ENCODE peak calls at places on chromosomes 4 and X, in nine cellular contexts. One of them, this sample, is unnamed.

GRCh38 chrX:123590842-123591491 is 141.9 kb downstream of the THOC2 start:
- DNase-seq in uterus: no peak
- DNase-seq in spleen: no peak
- DNase-seq in lung: no peak
- DNase-seq in heart right ventricle: no peak
- DNase-seq in upper lobe of right lung: no peak
- DNase-seq in GM23248: peak
- DNase-seq in H9: no peak
- DNase-seq in CD4-positive, alpha-beta T cell: no peak
- DNase-seq in this sample: no peak

GRCh38 chr4:122764808-122765189 is 32.3 kb downstream of the BBS12 start:
- DNase-seq in uterus: no peak
- DNase-seq in spleen: no peak
- DNase-seq in lung: no peak
- DNase-seq in heart right ventricle: no peak
- DNase-seq in upper lobe of right lung: no peak
- DNase-seq in GM23248: peak
- DNase-seq in H9: no peak
- DNase-seq in CD4-positive, alpha-beta T cell: no peak
- DNase-seq in this sample: no peak

GRCh38 chr4:118313098-118313497 is 39.7 kb downstream of the PRSS12 start:
- DNase-seq in uterus: no peak
- DNase-seq in spleen: no peak
- DNase-seq in lung: no peak
- DNase-seq in heart right ventricle: no peak
- DNase-seq in upper lobe of right lung: no peak
- DNase-seq in GM23248: no peak
- DNase-seq in H9: peak
- DNase-seq in CD4-positive, alpha-beta T cell: no peak
- DNase-seq in this sample: no peak

GRCh38 chr4:142284402-142285221 is 561.5 kb downstream of the INPP4B start:
- DNase-seq in uterus: no peak
- DNase-seq in spleen: no peak
- DNase-seq in lung: no peak
- DNase-seq in heart right ventricle: no peak
- DNase-seq in upper lobe of right lung: no peak
- DNase-seq in GM23248: no peak
- DNase-seq in H9: no peak
- DNase-seq in CD4-positive, alpha-beta T cell: no peak
- DNase-seq in this sample: no peak

GRCh38 chrX:2397648-2398340 is 103.0 kb downstream of the DHRSX start:
- DNase-seq in uterus: no peak
- DNase-seq in spleen: no peak
- DNase-seq in lung: no peak
- DNase-seq in heart right ventricle: no peak
- DNase-seq in upper lobe of right lung: no peak
- DNase-seq in GM23248: peak
- DNase-seq in H9: no peak
- DNase-seq in CD4-positive, alpha-beta T cell: no peak
- DNase-seq in this sample: no peak

GRCh38 chrX:40922307-40922706 is 162.9 kb upstream of the USP9X start:
- DNase-seq in uterus: no peak
- DNase-seq in spleen: no peak
- DNase-seq in lung: no peak
- DNase-seq in heart right ventricle: no peak
- DNase-seq in upper lobe of right lung: no peak
- DNase-seq in GM23248: peak
- DNase-seq in H9: peak
- DNase-seq in CD4-positive, alpha-beta T cell: no peak
- DNase-seq in this sample: no peak

GRCh38 chrX:56319165-56319564 is 87.0 kb downstream of the KLF8 start:
- DNase-seq in uterus: no peak
- DNase-seq in spleen: no peak
- DNase-seq in lung: no peak
- DNase-seq in heart right ventricle: no peak
- DNase-seq in upper lobe of right lung: no peak
- DNase-seq in GM23248: no peak
- DNase-seq in H9: no peak
- DNase-seq in CD4-positive, alpha-beta T cell: no peak
- DNase-seq in this sample: no peak

GRCh38 chr4:99394913-99395312 is 40.2 kb downstream of the ADH7 start:
- DNase-seq in uterus: no peak
- DNase-seq in spleen: no peak
- DNase-seq in lung: no peak
- DNase-seq in heart right ventricle: no peak
- DNase-seq in upper lobe of right lung: no peak
- DNase-seq in GM23248: peak
- DNase-seq in H9: no peak
- DNase-seq in CD4-positive, alpha-beta T cell: no peak
- DNase-seq in this sample: no peak

GRCh38 chr4:186149872-186150271 is 41.5 kb upstream of the CYP4V2 start:
- DNase-seq in uterus: peak
- DNase-seq in spleen: no peak
- DNase-seq in lung: no peak
- DNase-seq in heart right ventricle: peak
- DNase-seq in upper lobe of right lung: no peak
- DNase-seq in GM23248: peak
- DNase-seq in H9: peak
- DNase-seq in CD4-positive, alpha-beta T cell: no peak
- DNase-seq in this sample: no peak

GRCh38 chrX:20479048-20479447 is 212.3 kb upstream of the RPS6KA3 start:
- DNase-seq in uterus: no peak
- DNase-seq in spleen: no peak
- DNase-seq in lung: no peak
- DNase-seq in heart right ventricle: no peak
- DNase-seq in upper lobe of right lung: no peak
- DNase-seq in GM23248: no peak
- DNase-seq in H9: no peak
- DNase-seq in CD4-positive, alpha-beta T cell: no peak
- DNase-seq in this sample: no peak

GRCh38 chr4:90495211-90495610 is 368.0 kb downstream of the CCSER1 start:
- DNase-seq in uterus: no peak
- DNase-seq in spleen: no peak
- DNase-seq in lung: no peak
- DNase-seq in heart right ventricle: no peak
- DNase-seq in upper lobe of right lung: no peak
- DNase-seq in GM23248: no peak
- DNase-seq in H9: no peak
- DNase-seq in CD4-positive, alpha-beta T cell: no peak
- DNase-seq in this sample: no peak

GRCh38 chrX:35726176-35726575 is 72.0 kb upstream of the MAGEB16 start:
- DNase-seq in uterus: no peak
- DNase-seq in spleen: no peak
- DNase-seq in lung: no peak
- DNase-seq in heart right ventricle: no peak
- DNase-seq in upper lobe of right lung: no peak
- DNase-seq in GM23248: peak
- DNase-seq in H9: no peak
- DNase-seq in CD4-positive, alpha-beta T cell: no peak
- DNase-seq in this sample: no peak

GRCh38 chr4:88285235-88285505 is 809 bp upstream of the PPM1K start:
- DNase-seq in uterus: no peak
- DNase-seq in spleen: no peak
- DNase-seq in lung: no peak
- DNase-seq in heart right ventricle: no peak
- DNase-seq in upper lobe of right lung: no peak
- DNase-seq in GM23248: no peak
- DNase-seq in H9: no peak
- DNase-seq in CD4-positive, alpha-beta T cell: no peak
- DNase-seq in this sample: no peak

GRCh38 chr4:38155589-38156294 is 195.5 kb downstream of the PTTG2 start:
- DNase-seq in uterus: no peak
- DNase-seq in spleen: no peak
- DNase-seq in lung: no peak
- DNase-seq in heart right ventricle: no peak
- DNase-seq in upper lobe of right lung: no peak
- DNase-seq in GM23248: no peak
- DNase-seq in H9: no peak
- DNase-seq in CD4-positive, alpha-beta T cell: no peak
- DNase-seq in this sample: no peak
- H3K27ac ChIP-seq in uterus: no peak
- H3K27ac ChIP-seq in spleen: no peak
- H3K27ac ChIP-seq in lung: peak
- H3K27ac ChIP-seq in heart right ventricle: peak
- H3K27ac ChIP-seq in upper lobe of right lung: no peak
- H3K27ac ChIP-seq in GM23248: no peak
- H3K27ac ChIP-seq in H9: no peak
- H3K27ac ChIP-seq in CD4-positive, alpha-beta T cell: no peak
- H3K27ac ChIP-seq in this sample: no peak

DNA sequence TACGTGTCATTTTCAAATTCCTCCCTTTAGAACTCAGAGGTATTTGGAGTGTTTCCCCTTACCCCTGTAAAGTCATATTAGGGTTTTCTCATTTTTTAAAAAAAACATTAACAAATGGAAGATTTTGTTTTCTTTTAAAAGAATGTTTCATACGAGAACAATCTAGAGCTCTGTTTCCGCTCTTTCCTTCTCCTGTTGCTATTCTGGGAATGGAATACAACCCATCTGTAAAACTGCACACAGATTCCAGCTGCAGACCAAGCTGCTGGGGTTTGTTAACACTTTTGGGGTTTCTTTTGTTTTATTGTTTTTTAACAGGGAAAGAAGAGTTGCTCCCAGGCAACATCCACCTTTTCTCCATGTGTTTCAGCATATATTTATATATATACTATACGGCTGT is 61.3 kb downstream of the HCCS start:
- DNase-seq in uterus: no peak
- DNase-seq in spleen: no peak
- DNase-seq in lung: no peak
- DNase-seq in heart right ventricle: no peak
- DNase-seq in upper lobe of right lung: no peak
- DNase-seq in GM23248: no peak
- DNase-seq in H9: no peak
- DNase-seq in CD4-positive, alpha-beta T cell: no peak
- DNase-seq in this sample: no peak
- H3K27ac ChIP-seq in uterus: no peak
- H3K27ac ChIP-seq in spleen: no peak
- H3K27ac ChIP-seq in lung: no peak
- H3K27ac ChIP-seq in heart right ventricle: peak
- H3K27ac ChIP-seq in upper lobe of right lung: no peak
- H3K27ac ChIP-seq in GM23248: no peak
- H3K27ac ChIP-seq in H9: no peak
- H3K27ac ChIP-seq in CD4-positive, alpha-beta T cell: no peak
- H3K27ac ChIP-seq in this sample: no peak

GRCh38 chr4:145887241-145887964 is 51.2 kb downstream of the ZNF827 start:
- DNase-seq in uterus: peak
- DNase-seq in spleen: no peak
- DNase-seq in lung: no peak
- DNase-seq in heart right ventricle: peak
- DNase-seq in upper lobe of right lung: no peak
- DNase-seq in GM23248: peak
- DNase-seq in H9: no peak
- DNase-seq in CD4-positive, alpha-beta T cell: no peak
- DNase-seq in this sample: no peak

GRCh38 chr4:145884775-145885174 is 53.8 kb downstream of the ZNF827 start:
- DNase-seq in uterus: no peak
- DNase-seq in spleen: no peak
- DNase-seq in lung: no peak
- DNase-seq in heart right ventricle: no peak
- DNase-seq in upper lobe of right lung: no peak
- DNase-seq in GM23248: no peak
- DNase-seq in H9: no peak
- DNase-seq in CD4-positive, alpha-beta T cell: no peak
- DNase-seq in this sample: no peak

GRCh38 chr4:145885666-145886065 is 53.0 kb downstream of the ZNF827 start:
- DNase-seq in uterus: no peak
- DNase-seq in spleen: no peak
- DNase-seq in lung: no peak
- DNase-seq in heart right ventricle: no peak
- DNase-seq in upper lobe of right lung: no peak
- DNase-seq in GM23248: no peak
- DNase-seq in H9: no peak
- DNase-seq in CD4-positive, alpha-beta T cell: no peak
- DNase-seq in this sample: no peak

GRCh38 chr4:145888393-145888792 is 50.2 kb downstream of the ZNF827 start:
- DNase-seq in uterus: no peak
- DNase-seq in spleen: no peak
- DNase-seq in lung: no peak
- DNase-seq in heart right ventricle: no peak
- DNase-seq in upper lobe of right lung: no peak
- DNase-seq in GM23248: no peak
- DNase-seq in H9: no peak
- DNase-seq in CD4-positive, alpha-beta T cell: no peak
- DNase-seq in this sample: no peak

GRCh38 chr4:145886871-145887240 is 51.8 kb downstream of the ZNF827 start:
- DNase-seq in uterus: peak
- DNase-seq in spleen: no peak
- DNase-seq in lung: no peak
- DNase-seq in heart right ventricle: no peak
- DNase-seq in upper lobe of right lung: no peak
- DNase-seq in GM23248: no peak
- DNase-seq in H9: no peak
- DNase-seq in CD4-positive, alpha-beta T cell: no peak
- DNase-seq in this sample: no peak
- H3K27ac ChIP-seq in uterus: peak
- H3K27ac ChIP-seq in spleen: no peak
- H3K27ac ChIP-seq in lung: no peak
- H3K27ac ChIP-seq in heart right ventricle: peak
- H3K27ac ChIP-seq in upper lobe of right lung: no peak
- H3K27ac ChIP-seq in GM23248: peak
- H3K27ac ChIP-seq in H9: peak
- H3K27ac ChIP-seq in CD4-positive, alpha-beta T cell: no peak
- H3K27ac ChIP-seq in this sample: no peak

DNA sequence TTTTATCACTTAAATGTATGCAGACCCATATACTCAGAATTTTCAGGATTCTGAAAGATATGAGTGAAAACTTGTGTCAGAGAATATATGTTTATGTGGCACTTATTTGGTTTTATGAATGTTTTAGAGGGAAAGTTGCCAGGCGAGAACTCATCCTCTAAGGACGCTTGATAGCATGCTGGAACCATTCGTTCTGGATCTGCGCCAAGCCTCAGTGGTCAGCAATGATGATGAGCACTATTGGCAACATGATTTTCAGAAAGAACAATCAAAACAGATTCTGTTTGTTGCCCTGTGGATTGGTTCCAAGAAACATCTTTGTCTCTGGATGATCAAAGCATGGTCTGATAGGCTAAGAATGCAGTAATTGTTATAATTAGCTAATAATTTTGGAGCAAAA is 32.1 kb upstream of the RAPGEF2 start:
- DNase-seq in uterus: no peak
- DNase-seq in spleen: no peak
- DNase-seq in lung: no peak
- DNase-seq in heart right ventricle: no peak
- DNase-seq in upper lobe of right lung: no peak
- DNase-seq in GM23248: peak
- DNase-seq in H9: no peak
- DNase-seq in CD4-positive, alpha-beta T cell: no peak
- DNase-seq in this sample: peak
- H3K27ac ChIP-seq in uterus: no peak
- H3K27ac ChIP-seq in spleen: no peak
- H3K27ac ChIP-seq in lung: no peak
- H3K27ac ChIP-seq in heart right ventricle: no peak
- H3K27ac ChIP-seq in upper lobe of right lung: no peak
- H3K27ac ChIP-seq in GM23248: no peak
- H3K27ac ChIP-seq in H9: no peak
- H3K27ac ChIP-seq in CD4-positive, alpha-beta T cell: no peak
- H3K27ac ChIP-seq in this sample: no peak

This sample was measured in caudate nucleus.